ENCODE peak calls at places on chromosomes 1 and 21, in ten cellular contexts. One of them, this sample, is unnamed.

GRCh38 chr1:160656737-160657476 is 10.1 kb upstream of the SLAMF1 start:
- DNase-seq in dorsolateral prefrontal cortex: no peak
- DNase-seq in suprapubic skin: no peak
- DNase-seq in fibroblast of lung: no peak
- DNase-seq in mucosa of descending colon: no peak
- DNase-seq in neural progenitor cell: no peak
- DNase-seq in K562: no peak
- DNase-seq in esophagus squamous epithelium: no peak
- DNase-seq in A549: no peak
- DNase-seq in bronchial epithelial cell: no peak
- DNase-seq in this sample: no peak

GRCh38 chr1:100721502-100722205 is 2.1 kb downstream of the VCAM1 start:
- DNase-seq in dorsolateral prefrontal cortex: no peak
- DNase-seq in suprapubic skin: peak
- DNase-seq in fibroblast of lung: peak
- DNase-seq in mucosa of descending colon: no peak
- DNase-seq in neural progenitor cell: no peak
- DNase-seq in K562: no peak
- DNase-seq in esophagus squamous epithelium: no peak
- DNase-seq in A549: no peak
- DNase-seq in bronchial epithelial cell: peak
- DNase-seq in this sample: peak

GRCh38 chr21:34284613-34285160 is 79.1 kb upstream of the KCNE2 start:
- DNase-seq in dorsolateral prefrontal cortex: no peak
- DNase-seq in suprapubic skin: no peak
- DNase-seq in fibroblast of lung: no peak
- DNase-seq in mucosa of descending colon: no peak
- DNase-seq in neural progenitor cell: no peak
- DNase-seq in K562: no peak
- DNase-seq in esophagus squamous epithelium: no peak
- DNase-seq in A549: no peak
- DNase-seq in bronchial epithelial cell: no peak
- DNase-seq in this sample: no peak

GRCh38 chr1:210685295-210685650 is 356.6 kb downstream of the HHAT start:
- DNase-seq in dorsolateral prefrontal cortex: no peak
- DNase-seq in suprapubic skin: no peak
- DNase-seq in fibroblast of lung: no peak
- DNase-seq in mucosa of descending colon: no peak
- DNase-seq in neural progenitor cell: no peak
- DNase-seq in K562: no peak
- DNase-seq in esophagus squamous epithelium: no peak
- DNase-seq in A549: no peak
- DNase-seq in bronchial epithelial cell: no peak
- DNase-seq in this sample: no peak

GRCh38 chr1:204991342-204991844 is 51.6 kb upstream of the CNTN2 start:
- DNase-seq in dorsolateral prefrontal cortex: no peak
- DNase-seq in suprapubic skin: no peak
- DNase-seq in fibroblast of lung: no peak
- DNase-seq in mucosa of descending colon: no peak
- DNase-seq in neural progenitor cell: peak
- DNase-seq in K562: no peak
- DNase-seq in esophagus squamous epithelium: no peak
- DNase-seq in A549: no peak
- DNase-seq in bronchial epithelial cell: no peak
- DNase-seq in this sample: no peak

GRCh38 chr1:50271968-50272578 is 151.2 kb downstream of the DMRTA2 start:
- DNase-seq in dorsolateral prefrontal cortex: peak
- DNase-seq in suprapubic skin: no peak
- DNase-seq in fibroblast of lung: no peak
- DNase-seq in mucosa of descending colon: no peak
- DNase-seq in neural progenitor cell: peak
- DNase-seq in K562: peak
- DNase-seq in esophagus squamous epithelium: no peak
- DNase-seq in A549: peak
- DNase-seq in bronchial epithelial cell: peak
- DNase-seq in this sample: no peak

GRCh38 chr1:226964068-226964425 is 24.0 kb downstream of the COQ8A start:
- DNase-seq in dorsolateral prefrontal cortex: no peak
- DNase-seq in suprapubic skin: no peak
- DNase-seq in fibroblast of lung: no peak
- DNase-seq in mucosa of descending colon: no peak
- DNase-seq in neural progenitor cell: no peak
- DNase-seq in K562: no peak
- DNase-seq in esophagus squamous epithelium: no peak
- DNase-seq in A549: no peak
- DNase-seq in bronchial epithelial cell: no peak
- DNase-seq in this sample: no peak

GRCh38 chr1:228937851-228938247 is 202.6 kb downstream of the RHOU start:
- DNase-seq in dorsolateral prefrontal cortex: no peak
- DNase-seq in suprapubic skin: no peak
- DNase-seq in fibroblast of lung: peak
- DNase-seq in mucosa of descending colon: no peak
- DNase-seq in neural progenitor cell: peak
- DNase-seq in K562: no peak
- DNase-seq in esophagus squamous epithelium: no peak
- DNase-seq in A549: no peak
- DNase-seq in bronchial epithelial cell: no peak
- DNase-seq in this sample: peak

GRCh38 chr1:233253231-233254038 is 42.1 kb downstream of the PCNX2 start:
- DNase-seq in dorsolateral prefrontal cortex: no peak
- DNase-seq in suprapubic skin: no peak
- DNase-seq in fibroblast of lung: no peak
- DNase-seq in mucosa of descending colon: no peak
- DNase-seq in neural progenitor cell: peak
- DNase-seq in K562: no peak
- DNase-seq in esophagus squamous epithelium: no peak
- DNase-seq in A549: no peak
- DNase-seq in bronchial epithelial cell: no peak
- DNase-seq in this sample: no peak

GRCh38 chr1:32867151-32867550 is 3.6 kb downstream of the FNDC5 start:
- DNase-seq in dorsolateral prefrontal cortex: no peak
- DNase-seq in suprapubic skin: peak
- DNase-seq in fibroblast of lung: no peak
- DNase-seq in mucosa of descending colon: no peak
- DNase-seq in neural progenitor cell: no peak
- DNase-seq in K562: no peak
- DNase-seq in esophagus squamous epithelium: no peak
- DNase-seq in A549: no peak
- DNase-seq in bronchial epithelial cell: no peak
- DNase-seq in this sample: no peak

GRCh38 chr1:220681220-220681847 is 8.8 kb upstream of the C1orf115 start:
- DNase-seq in dorsolateral prefrontal cortex: no peak
- DNase-seq in suprapubic skin: no peak
- DNase-seq in fibroblast of lung: peak
- DNase-seq in mucosa of descending colon: no peak
- DNase-seq in neural progenitor cell: no peak
- DNase-seq in K562: no peak
- DNase-seq in esophagus squamous epithelium: no peak
- DNase-seq in A549: no peak
- DNase-seq in bronchial epithelial cell: peak
- DNase-seq in this sample: no peak

GRCh38 chr1:14571810-14572767 is 26.4 kb upstream of the KAZN start:
- DNase-seq in dorsolateral prefrontal cortex: no peak
- DNase-seq in suprapubic skin: no peak
- DNase-seq in fibroblast of lung: no peak
- DNase-seq in mucosa of descending colon: no peak
- DNase-seq in neural progenitor cell: peak
- DNase-seq in K562: peak
- DNase-seq in esophagus squamous epithelium: no peak
- DNase-seq in A549: no peak
- DNase-seq in bronchial epithelial cell: no peak
- DNase-seq in this sample: peak

GRCh38 chr1:197439708-197440107 is 171.7 kb downstream of the CRB1 start:
- DNase-seq in dorsolateral prefrontal cortex: no peak
- DNase-seq in suprapubic skin: no peak
- DNase-seq in fibroblast of lung: no peak
- DNase-seq in mucosa of descending colon: no peak
- DNase-seq in neural progenitor cell: no peak
- DNase-seq in K562: no peak
- DNase-seq in esophagus squamous epithelium: no peak
- DNase-seq in A549: no peak
- DNase-seq in bronchial epithelial cell: no peak
- DNase-seq in this sample: no peak

GRCh38 chr1:950268-950667 is 8.8 kb downstream of the NOC2L start:
- DNase-seq in dorsolateral prefrontal cortex: no peak
- DNase-seq in suprapubic skin: no peak
- DNase-seq in fibroblast of lung: no peak
- DNase-seq in mucosa of descending colon: no peak
- DNase-seq in neural progenitor cell: no peak
- DNase-seq in K562: no peak
- DNase-seq in esophagus squamous epithelium: no peak
- DNase-seq in A549: no peak
- DNase-seq in bronchial epithelial cell: no peak
- DNase-seq in this sample: no peak
- TF ChIP-seq CTCF in dorsolateral prefrontal cortex: no peak
- TF ChIP-seq CTCF in suprapubic skin: no peak
- TF ChIP-seq CTCF in fibroblast of lung: no peak
- TF ChIP-seq CTCF in mucosa of descending colon: no peak
- TF ChIP-seq CTCF in neural progenitor cell: no peak
- TF ChIP-seq CTCF in K562: no peak
- TF ChIP-seq CTCF in esophagus squamous epithelium: no peak
- TF ChIP-seq CTCF in A549: no peak
- TF ChIP-seq CTCF in bronchial epithelial cell: no peak
- TF ChIP-seq CTCF in this sample: no peak

GRCh38 chr1:52189898-52190480 is 48.1 kb downstream of the ZFYVE9 start:
- DNase-seq in dorsolateral prefrontal cortex: no peak
- DNase-seq in suprapubic skin: no peak
- DNase-seq in fibroblast of lung: no peak
- DNase-seq in mucosa of descending colon: no peak
- DNase-seq in neural progenitor cell: no peak
- DNase-seq in K562: no peak
- DNase-seq in esophagus squamous epithelium: no peak
- DNase-seq in A549: no peak
- DNase-seq in bronchial epithelial cell: no peak
- DNase-seq in this sample: no peak

GRCh38 chr1:52191395-52191965 is 49.6 kb downstream of the ZFYVE9 start:
- DNase-seq in dorsolateral prefrontal cortex: no peak
- DNase-seq in suprapubic skin: no peak
- DNase-seq in fibroblast of lung: no peak
- DNase-seq in mucosa of descending colon: no peak
- DNase-seq in neural progenitor cell: no peak
- DNase-seq in K562: no peak
- DNase-seq in esophagus squamous epithelium: no peak
- DNase-seq in A549: no peak
- DNase-seq in bronchial epithelial cell: no peak
- DNase-seq in this sample: peak

GRCh38 chr1:52192436-52192835 is 50.5 kb downstream of the ZFYVE9 start:
- DNase-seq in dorsolateral prefrontal cortex: no peak
- DNase-seq in suprapubic skin: no peak
- DNase-seq in fibroblast of lung: no peak
- DNase-seq in mucosa of descending colon: no peak
- DNase-seq in neural progenitor cell: no peak
- DNase-seq in K562: no peak
- DNase-seq in esophagus squamous epithelium: no peak
- DNase-seq in A549: no peak
- DNase-seq in bronchial epithelial cell: peak
- DNase-seq in this sample: no peak

GRCh38 chr1:52192024-52192423 is 50.1 kb downstream of the ZFYVE9 start:
- DNase-seq in dorsolateral prefrontal cortex: no peak
- DNase-seq in suprapubic skin: no peak
- DNase-seq in fibroblast of lung: no peak
- DNase-seq in mucosa of descending colon: no peak
- DNase-seq in neural progenitor cell: no peak
- DNase-seq in K562: no peak
- DNase-seq in esophagus squamous epithelium: no peak
- DNase-seq in A549: no peak
- DNase-seq in bronchial epithelial cell: no peak
- DNase-seq in this sample: no peak

GRCh38 chr1:52190500-52191252 is 48.8 kb downstream of the ZFYVE9 start:
- DNase-seq in dorsolateral prefrontal cortex: no peak
- DNase-seq in suprapubic skin: no peak
- DNase-seq in fibroblast of lung: no peak
- DNase-seq in mucosa of descending colon: no peak
- DNase-seq in neural progenitor cell: no peak
- DNase-seq in K562: no peak
- DNase-seq in esophagus squamous epithelium: no peak
- DNase-seq in A549: no peak
- DNase-seq in bronchial epithelial cell: no peak
- DNase-seq in this sample: no peak
- H3K4me3 ChIP-seq in dorsolateral prefrontal cortex: no peak
- H3K4me3 ChIP-seq in suprapubic skin: no peak
- H3K4me3 ChIP-seq in fibroblast of lung: no peak
- H3K4me3 ChIP-seq in mucosa of descending colon: no peak
- H3K4me3 ChIP-seq in neural progenitor cell: no peak
- H3K4me3 ChIP-seq in K562: no peak
- H3K4me3 ChIP-seq in esophagus squamous epithelium: no peak
- H3K4me3 ChIP-seq in A549: no peak
- H3K4me3 ChIP-seq in bronchial epithelial cell: no peak
- H3K4me3 ChIP-seq in this sample: no peak

DNA sequence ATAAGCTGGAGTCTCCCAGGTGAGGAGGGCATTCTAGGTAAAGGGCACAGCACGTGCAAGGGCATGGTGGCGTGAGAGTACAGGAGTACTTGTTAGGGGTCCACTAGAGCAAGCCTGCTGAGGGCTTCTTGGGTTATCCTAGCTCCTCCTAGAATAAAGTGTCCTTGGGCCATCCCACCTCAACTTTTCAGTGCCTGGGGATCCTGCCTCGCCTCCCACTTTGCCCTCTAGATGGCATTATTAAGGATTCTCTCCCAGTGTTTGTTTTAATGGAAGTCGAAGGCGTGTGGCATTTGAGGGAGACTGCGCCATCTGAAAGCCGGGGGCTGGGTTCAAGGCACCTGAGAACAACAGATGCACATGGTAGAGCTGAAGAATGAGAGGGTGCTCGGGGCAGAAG is 74.5 kb upstream of the SELENON start:
- DNase-seq in dorsolateral prefrontal cortex: no peak
- DNase-seq in suprapubic skin: no peak
- DNase-seq in fibroblast of lung: no peak
- DNase-seq in mucosa of descending colon: no peak
- DNase-seq in neural progenitor cell: no peak
- DNase-seq in K562: no peak
- DNase-seq in esophagus squamous epithelium: no peak
- DNase-seq in A549: no peak
- DNase-seq in bronchial epithelial cell: no peak
- DNase-seq in this sample: no peak
- TF ChIP-seq CTCF in dorsolateral prefrontal cortex: no peak
- TF ChIP-seq CTCF in suprapubic skin: no peak
- TF ChIP-seq CTCF in fibroblast of lung: no peak
- TF ChIP-seq CTCF in mucosa of descending colon: no peak
- TF ChIP-seq CTCF in neural progenitor cell: peak
- TF ChIP-seq CTCF in K562: no peak
- TF ChIP-seq CTCF in esophagus squamous epithelium: no peak
- TF ChIP-seq CTCF in A549: peak
- TF ChIP-seq CTCF in bronchial epithelial cell: no peak
- TF ChIP-seq CTCF in this sample: no peak

DNA sequence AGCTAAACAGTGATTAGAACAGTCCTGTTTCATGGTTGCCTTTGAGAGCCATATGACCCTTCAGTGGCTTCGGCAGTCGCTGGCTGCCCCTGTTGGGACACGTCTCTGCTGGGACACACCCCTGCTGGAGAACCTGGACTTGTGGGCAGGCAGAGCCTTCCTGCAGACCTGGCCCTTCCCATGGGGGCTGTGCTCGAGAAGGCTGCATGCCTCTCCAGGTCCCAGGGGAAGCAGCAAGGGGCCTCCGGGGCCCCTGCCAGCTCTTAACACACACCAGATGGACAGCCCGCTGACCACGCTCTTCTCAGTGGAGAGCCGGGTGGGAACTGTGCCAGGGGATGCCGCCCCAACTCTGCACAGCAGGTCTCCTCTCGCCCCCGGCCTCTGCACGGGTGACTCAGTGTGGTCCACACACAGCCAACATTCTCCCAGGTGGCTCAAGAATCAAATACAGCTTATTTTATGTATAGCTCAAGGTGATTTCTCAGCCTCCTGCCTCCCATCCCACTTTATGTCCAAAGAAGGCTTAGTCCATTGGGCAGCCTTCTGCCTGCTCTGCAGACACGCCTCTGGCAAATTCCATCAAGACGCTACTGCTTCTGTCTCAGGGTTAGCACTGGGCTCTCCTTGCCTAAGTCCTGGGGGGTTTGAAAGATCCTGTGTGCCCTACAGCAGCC is 450.8 kb downstream of the KIF26B start:
- DNase-seq in dorsolateral prefrontal cortex: no peak
- DNase-seq in suprapubic skin: no peak
- DNase-seq in fibroblast of lung: peak
- DNase-seq in mucosa of descending colon: no peak
- DNase-seq in neural progenitor cell: no peak
- DNase-seq in K562: no peak
- DNase-seq in esophagus squamous epithelium: no peak
- DNase-seq in A549: no peak
- DNase-seq in bronchial epithelial cell: peak
- DNase-seq in this sample: peak
- H3K4me3 ChIP-seq in dorsolateral prefrontal cortex: no peak
- H3K4me3 ChIP-seq in suprapubic skin: no peak
- H3K4me3 ChIP-seq in fibroblast of lung: no peak
- H3K4me3 ChIP-seq in mucosa of descending colon: no peak
- H3K4me3 ChIP-seq in neural progenitor cell: no peak
- H3K4me3 ChIP-seq in K562: no peak
- H3K4me3 ChIP-seq in esophagus squamous epithelium: no peak
- H3K4me3 ChIP-seq in A549: no peak
- H3K4me3 ChIP-seq in bronchial epithelial cell: no peak
- H3K4me3 ChIP-seq in this sample: no peak

This sample was measured in fibroblast of the aortic adventitia.